ENCODE peak calls at places on chromosomes 2 and 18, in seven cellular contexts. W is suprapubic skin, E is neural crest cell, L is psoas muscle, J is HCT116, I is B cell, D is A549. Q is an unnamed sample.

GRCh38 chr2:8863331-8863953 is 26.0 kb upstream of the KIDINS220 start:
- DNase-seq in E (no peak), L (no peak), I (no peak), J (no peak), D (no peak), W (no peak), Q (no peak)

GRCh38 chr18:55907352-55908045 is 319.5 kb upstream of the TCF4 start:
- DNase-seq in W (no peak), D (no peak), J (no peak), L (no peak), I (no peak), E (no peak), Q (no peak)

GRCh38 chr2:10269291-10269690 is 33.4 kb upstream of the HPCAL1 start:
- DNase-seq in L (no peak), I (no peak), D (no peak), E (no peak), W (no peak), J (no peak), Q (no peak)

GRCh38 chr2:46493971-46494250 is 14.5 kb downstream of the TMEM247 start:
- DNase-seq in D (no peak), I (no peak), W (no peak), L (no peak), E (peak), J (no peak), Q (no peak)

GRCh38 chr18:69402219-69402989 is 1.7 kb downstream of the DOK6 start:
- DNase-seq in E (no peak), W (no peak), I (no peak), L (no peak), J (no peak), D (no peak), Q (no peak)

GRCh38 chr2:239106314-239106908 is 258.5 kb downstream of the TWIST2 start:
- DNase-seq in D (peak), J (peak), W (no peak), I (no peak), E (peak), L (no peak), Q (peak)

GRCh38 chr2:70426341-70426740 is 124.5 kb upstream of the FAM136A start:
- DNase-seq in E (no peak), L (no peak), J (no peak), D (no peak), I (no peak), W (no peak), Q (no peak)

GRCh38 chr2:237075749-237076599 is 9.7 kb upstream of the COPS8 start:
- DNase-seq in J (no peak), E (no peak), W (no peak), L (no peak), I (no peak), D (no peak), Q (peak)

GRCh38 chr2:40668435-40668834 is 216.5 kb upstream of the SLC8A1 start:
- DNase-seq in J (no peak), E (no peak), I (no peak), L (no peak), D (no peak), W (no peak), Q (no peak)

GRCh38 chr18:57002627-57003026 is 144.3 kb upstream of the BOD1L2 start:
- DNase-seq in E (no peak), D (no peak), L (no peak), J (no peak), I (no peak), W (no peak), Q (no peak)

GRCh38 chr2:234251326-234252271 is 201.1 kb downstream of the SPP2 start:
- DNase-seq in J (no peak), I (no peak), W (peak), E (no peak), D (peak), L (no peak), Q (peak)

GRCh38 chr2:135849087-135849486 is 12.1 kb upstream of the LCT start:
- DNase-seq in I (no peak), J (no peak), D (no peak), E (no peak), W (no peak), L (no peak), Q (no peak)

GRCh38 chr2:106144621-106145331 is 49.3 kb downstream of the UXS1 start:
- DNase-seq in J (no peak), W (no peak), I (no peak), E (no peak), D (no peak), L (no peak), Q (no peak)

GRCh38 chr18:46677609-46678470 is 20.8 kb upstream of the LOXHD1 start:
- DNase-seq in D (peak), W (no peak), I (no peak), E (no peak), L (no peak), J (peak), Q (no peak)

GRCh38 chr2:7930800-7931635 is 750.8 kb upstream of the ID2 start:
- DNase-seq in W (no peak), E (no peak), L (no peak), D (no peak), I (no peak), J (no peak), Q (no peak)

GRCh38 chr2:113930448-113930847 is 40.6 kb downstream of the ACTR3 start:
- DNase-seq in E (no peak), L (no peak), J (no peak), W (no peak), D (no peak), I (no peak), Q (no peak)

GRCh38 chr2:20326163-20326780 is 24.4 kb downstream of the PUM2 start:
- DNase-seq in D (peak), J (peak), I (peak), E (peak), L (no peak), W (no peak), Q (peak)

GRCh38 chr18:52343138-52343537 is 3.1 kb downstream of the DCC start:
- DNase-seq in L (no peak), J (no peak), I (no peak), W (no peak), D (peak), E (no peak), Q (no peak)
- TF ChIP-seq CTCF in L (no peak), J (no peak), I (no peak), W (no peak), D (peak), E (peak), Q (no peak)

DNA sequence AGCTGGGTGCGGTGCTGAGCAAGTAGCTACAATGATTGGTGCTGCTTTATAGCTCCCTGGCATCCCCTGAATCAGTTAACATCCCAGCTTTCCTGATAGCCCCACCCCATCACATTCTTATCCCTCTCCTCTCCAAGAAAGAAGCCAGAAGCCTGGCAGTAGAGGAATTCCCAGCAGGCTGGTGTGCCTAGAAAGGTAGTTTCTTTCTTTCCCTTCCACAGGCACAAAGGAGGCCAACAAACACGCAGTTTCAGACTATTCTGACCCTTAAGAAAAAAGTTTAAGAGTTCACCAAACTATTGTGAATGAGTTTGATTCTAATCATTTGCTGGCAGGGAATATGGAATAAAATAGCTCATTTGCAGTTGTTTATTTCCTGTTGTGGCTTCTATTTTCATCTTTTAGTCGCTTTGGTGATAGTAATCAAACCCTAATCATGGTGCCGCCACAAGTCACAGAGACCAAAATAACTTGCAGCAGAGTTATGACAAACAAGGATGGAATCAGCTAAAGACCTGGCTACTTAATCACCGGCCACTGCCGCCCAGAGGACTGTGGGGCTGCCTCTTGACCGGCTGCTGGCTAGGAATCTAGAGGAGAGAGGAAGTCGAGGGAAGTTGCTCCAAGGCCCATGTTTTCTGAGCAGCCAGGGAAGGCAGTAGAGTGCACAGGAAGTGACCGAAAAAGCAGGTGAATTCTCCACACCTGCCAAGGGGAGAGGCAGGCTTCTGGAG is 4.9 kb upstream of the SMAD7 start:
- DNase-seq in I (no peak), J (no peak), E (no peak), D (no peak), W (peak), L (peak), Q (peak)
- TF ChIP-seq CTCF in I (no peak), J (no peak), E (no peak), D (no peak), W (no peak), L (peak), Q (peak)

DNA sequence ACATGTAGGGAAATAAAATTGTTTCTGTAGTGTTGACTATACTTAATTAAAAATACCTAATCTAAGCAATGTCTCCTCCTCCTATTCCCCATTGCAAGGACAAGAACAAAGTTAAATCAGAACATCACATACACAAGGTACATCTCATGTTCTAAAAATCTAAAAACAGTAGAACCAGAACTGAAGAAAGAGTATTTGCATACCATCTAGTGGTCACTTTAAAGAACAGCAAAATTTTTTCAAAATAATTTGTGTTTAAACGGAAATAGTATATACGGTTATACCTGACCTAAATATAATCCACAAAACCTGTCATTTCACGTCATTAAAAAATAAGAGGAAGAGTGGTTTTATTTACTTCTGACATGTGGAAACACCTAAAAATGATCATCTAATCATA is 294.3 kb upstream of the KCNH7 start:
- DNase-seq in E (no peak), L (no peak), I (no peak), D (peak), W (no peak), J (peak), Q (no peak)
- TF ChIP-seq CTCF in E (peak), L (no peak), I (no peak), D (peak), W (no peak), J (peak), Q (peak)

GRCh38 chr2:209977386-209978239 is 24.8 kb upstream of the RPE start:
- DNase-seq in W (no peak), I (no peak), J (peak), E (no peak), D (peak), L (no peak), Q (no peak)
- TF ChIP-seq CTCF in W (peak), I (peak), J (no peak), E (peak), D (peak), L (peak), Q (peak)

DNA sequence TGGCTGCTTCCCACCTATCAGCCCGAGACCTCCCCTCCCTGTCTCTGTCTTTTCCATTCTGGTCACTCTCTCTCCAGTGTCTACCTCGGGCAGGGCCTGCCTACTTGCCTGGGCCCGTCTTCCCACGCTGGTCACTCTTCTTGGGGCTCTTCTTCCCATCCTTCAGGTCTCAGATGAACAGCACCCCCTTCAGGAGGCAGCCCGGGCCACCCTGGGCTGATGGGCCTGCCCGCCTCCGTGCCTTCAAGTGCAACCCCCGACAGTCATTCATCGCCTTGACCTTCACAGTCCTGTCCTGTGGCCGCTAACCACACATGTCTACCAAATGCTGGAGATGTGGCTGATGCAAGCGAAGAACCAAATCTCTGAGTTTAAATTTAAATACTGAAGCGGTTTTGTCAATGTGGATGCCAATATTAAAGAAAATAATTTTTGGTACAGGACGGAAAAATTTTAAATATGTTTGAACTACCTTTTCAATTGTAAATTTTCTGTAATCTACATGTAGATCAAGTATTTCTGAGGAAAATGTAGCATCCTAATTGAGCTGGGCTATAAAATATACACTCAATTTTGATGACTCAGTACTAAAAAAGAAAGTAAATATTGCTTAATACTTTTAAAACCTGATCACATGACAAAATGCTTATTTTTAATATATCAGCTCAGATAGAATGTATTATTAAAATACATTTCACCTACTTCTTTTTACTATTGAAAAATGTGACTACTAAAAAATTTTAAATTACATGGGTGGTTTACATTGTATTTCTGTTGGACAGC is 96.4 kb downstream of the LAMA1 start:
- DNase-seq in D (no peak), I (no peak), L (no peak), J (no peak), E (no peak), W (no peak), Q (no peak)
- TF ChIP-seq CTCF in D (no peak), I (no peak), L (no peak), J (no peak), E (no peak), W (no peak), Q (no peak)

GRCh38 chr18:34576622-34577021 is 133.5 kb upstream of the DTNA start:
- DNase-seq in W (no peak), I (no peak), E (no peak), L (no peak), J (no peak), D (no peak), Q (no peak)
- TF ChIP-seq CTCF in W (no peak), I (no peak), E (no peak), L (no peak), J (no peak), D (no peak), Q (no peak)

GRCh38 chr2:1591461-1591770 is 152.9 kb downstream of the PXDN start:
- DNase-seq in D (no peak), J (no peak), W (no peak), E (no peak), L (peak), I (no peak), Q (no peak)

GRCh38 chr2:1588051-1588993 is 156.0 kb downstream of the PXDN start:
- DNase-seq in D (no peak), E (no peak), W (no peak), I (no peak), L (no peak), J (no peak), Q (no peak)

GRCh38 chr2:1591978-1592907 is 152.1 kb downstream of the PXDN start:
- DNase-seq in D (peak), J (peak), I (no peak), L (peak), W (no peak), E (peak), Q (no peak)

GRCh38 chr2:1588994-1589611 is 155.2 kb downstream of the PXDN start:
- DNase-seq in L (no peak), J (no peak), E (no peak), D (no peak), I (no peak), W (no peak), Q (no peak)

DNA sequence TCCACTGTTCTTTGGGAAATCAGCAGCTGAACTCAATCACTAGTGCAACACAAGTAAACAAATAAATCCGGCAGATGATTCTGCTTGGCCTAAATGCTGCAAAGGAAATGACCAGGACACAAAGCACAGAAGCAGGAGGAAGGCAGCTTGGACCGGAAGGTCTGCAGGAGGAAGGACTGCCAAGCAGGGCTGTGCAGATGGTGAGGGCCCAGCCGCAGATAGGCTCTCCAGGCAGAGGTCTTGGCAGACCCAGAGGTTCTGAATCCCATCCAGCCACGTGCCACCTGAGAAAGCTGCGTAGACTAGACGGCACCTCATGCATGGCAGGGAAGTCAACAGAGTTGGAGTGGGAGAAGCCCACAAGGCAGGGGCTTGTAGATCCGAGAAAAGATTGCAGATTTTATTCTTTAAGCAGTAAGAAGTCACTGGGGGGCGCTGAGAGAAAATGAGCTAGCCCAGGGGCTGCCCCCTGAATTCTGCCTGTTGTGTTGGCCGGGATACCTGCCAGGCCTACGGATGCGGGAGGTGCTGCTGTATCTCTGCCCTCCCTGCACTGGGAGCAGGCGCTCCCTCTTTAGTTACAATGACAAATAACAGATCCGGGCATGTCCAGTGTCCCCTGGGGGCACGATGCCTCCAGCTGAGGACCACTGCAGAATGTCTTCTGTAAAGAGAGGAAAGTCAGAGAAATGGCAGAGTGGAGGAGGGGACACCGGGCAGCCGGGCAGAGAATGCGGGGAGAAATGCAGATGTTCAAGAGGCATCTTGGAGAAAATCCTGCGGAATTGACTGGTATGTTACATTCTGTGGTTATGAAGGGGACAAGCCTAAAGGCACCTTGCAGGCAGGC is 153.5 kb downstream of the PXDN start:
- DNase-seq in L (no peak), W (no peak), J (no peak), D (no peak), I (no peak), E (no peak), Q (no peak)
- TF ChIP-seq CTCF in L (no peak), W (no peak), J (no peak), D (no peak), I (no peak), E (no peak), Q (no peak)

GRCh38 chr18:10371165-10371564 is 83.3 kb upstream of the APCDD1 start:
- DNase-seq in W (no peak), E (no peak), I (no peak), J (no peak), L (no peak), D (no peak), Q (no peak)

GRCh38 chr18:10376735-10377134 is 77.7 kb upstream of the APCDD1 start:
- DNase-seq in I (no peak), L (no peak), D (no peak), J (no peak), W (no peak), E (no peak), Q (no peak)

GRCh38 chr18:10377956-10378355 is 76.5 kb upstream of the APCDD1 start:
- DNase-seq in E (no peak), I (no peak), J (no peak), L (no peak), W (no peak), D (no peak), Q (no peak)

GRCh38 chr18:10374195-10374594 is 80.2 kb upstream of the APCDD1 start:
- DNase-seq in E (no peak), I (no peak), J (no peak), L (no peak), W (no peak), D (no peak), Q (no peak)

GRCh38 chr18:10374615-10375295 is 79.7 kb upstream of the APCDD1 start:
- DNase-seq in L (no peak), W (no peak), J (no peak), E (peak), I (no peak), D (no peak), Q (no peak)
- TF ChIP-seq CTCF in L (no peak), W (no peak), J (no peak), E (no peak), I (no peak), D (no peak), Q (no peak)

GRCh38 chr2:176272870-176273269 is 3.6 kb downstream of the MTX2 start:
- DNase-seq in W (no peak), L (no peak), I (no peak), J (no peak), D (no peak), E (no peak), Q (no peak)

GRCh38 chr2:176268976-176269318 is 295 bp upstream of the MTX2 start:
- DNase-seq in D (no peak), I (no peak), L (no peak), W (no peak), J (no peak), E (no peak), Q (no peak)

GRCh38 chr2:176269319-176270099 is at the start of gene MTX2:
- DNase-seq in D (peak), J (peak), E (peak), L (peak), W (peak), I (peak), Q (peak)

DNA sequence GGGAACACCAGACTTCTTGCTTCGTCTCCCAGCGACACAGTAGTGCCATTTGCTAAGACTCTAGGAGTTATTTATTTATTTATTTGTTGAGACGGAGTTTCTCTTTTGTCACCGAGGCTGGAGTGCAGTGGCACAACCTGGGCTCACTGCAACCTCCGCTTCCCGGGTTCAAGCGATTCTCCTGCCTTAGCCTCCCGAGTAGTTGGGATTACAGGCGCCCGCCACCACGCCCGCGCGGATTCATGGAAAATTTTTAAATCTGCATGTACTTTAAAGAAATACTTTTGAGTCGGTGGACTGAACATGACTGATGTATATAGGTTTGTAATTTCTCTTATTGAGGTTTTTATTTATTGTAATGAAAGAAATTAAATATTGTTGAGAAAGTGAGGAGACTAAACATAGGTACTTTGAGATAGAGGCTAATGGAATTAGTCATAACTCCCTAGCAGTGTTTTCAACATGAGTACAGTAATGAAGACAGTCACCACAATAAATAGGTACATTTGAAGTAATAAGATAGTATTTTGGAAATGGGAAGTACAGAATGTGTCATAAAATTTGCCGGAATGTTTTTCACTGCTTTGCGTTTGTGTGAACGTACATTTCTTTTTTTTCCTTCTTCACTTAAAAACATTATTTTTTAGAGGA is 983 bp downstream of the MTX2 start:
- DNase-seq in J (no peak), I (no peak), D (no peak), W (no peak), L (no peak), E (no peak), Q (no peak)
- TF ChIP-seq CTCF in J (no peak), I (no peak), D (no peak), W (no peak), L (no peak), E (no peak), Q (no peak)